ENCODE peak calls at places on chromosome 13, in four cellular contexts. H is T-helper 2 cell, C is NCI-H774, E is iris pigment epithelial cell. P is an unnamed sample.

GRCh38 chr13:77048592-77048991 is 21.6 kb upstream of the FBXL3 start:
- DNase-seq in C (no peak), E (no peak), H (no peak), P (no peak)

GRCh38 chr13:30373727-30374126 is 48.6 kb upstream of the UBE2L5 start:
- DNase-seq in C (no peak), H (no peak), E (no peak), P (no peak)

GRCh38 chr13:75963318-75963717 is 327.2 kb downstream of the LMO7 start:
- DNase-seq in H (no peak), C (no peak), E (peak; percentile 22), P (no peak)

GRCh38 chr13:110264685-110265275 is 42.2 kb downstream of the COL4A1 start:
- DNase-seq in C (no peak), H (no peak), E (no peak), P (no peak)

GRCh38 chr13:97298816-97299215 is 76.7 kb downstream of the MBNL2 start:
- DNase-seq in H (no peak), E (no peak), C (no peak), P (no peak)

GRCh38 chr13:31431722-31432137 is 232.0 kb downstream of the B3GLCT start:
- DNase-seq in E (peak; percentile 25), C (no peak), H (peak; percentile 31), P (peak; percentile 39)

GRCh38 chr13:37918116-37919100 is 48.8 kb upstream of the TRPC4 start:
- DNase-seq in H (no peak), E (no peak), C (no peak), P (no peak)

GRCh38 chr13:85541476-85541875 is 257.7 kb downstream of the SLITRK6 start:
- DNase-seq in C (no peak), H (no peak), E (no peak), P (no peak)

GRCh38 chr13:32381539-32381938 is 46.4 kb downstream of the N4BP2L1 start:
- DNase-seq in E (peak; percentile 36), H (no peak), C (no peak), P (peak; percentile 14)

GRCh38 chr13:36998624-36999041 is 507 bp downstream of the ALG5 start:
- DNase-seq in C (no peak), H (no peak), E (no peak), P (no peak)

GRCh38 chr13:97134364-97135095 is 87.6 kb upstream of the MBNL2 start:
- DNase-seq in H (no peak), C (no peak), E (peak; percentile 87), P (peak; percentile 61)

GRCh38 chr13:106331116-106331515 is 204.3 kb downstream of the EFNB2 start:
- DNase-seq in C (no peak), H (no peak), E (no peak), P (no peak)

GRCh38 chr13:35882722-35883497 is 248.3 kb downstream of the DCLK1 start:
- DNase-seq in C (no peak), H (no peak), E (peak; percentile 51), P (peak; percentile 45)

P was measured in brain microvascular endothelial cell.